ENCODE peak calls at places on chromosomes 3 and 15, in nine cellular contexts. M is right lobe of liver; Z is left lung; L is A673; P is naive thymus-derived CD4-positive, alpha-beta T cell; N is endothelial cell of umbilical vein; D is fibroblast of lung; J is tibial artery; U is caudate nucleus. T is an unnamed sample.

GRCh38 chr3:64827391-64827790 is 139.6 kb upstream of the ADAMTS9 start:
- DNase-seq in Z (no peak), J (no peak), L (no peak), N (no peak), M (no peak), D (no peak), P (no peak), U (no peak), T (no peak)

GRCh38 chr3:41662288-41662687 is 299.6 kb downstream of the ULK4 start:
- DNase-seq in U (no peak), N (no peak), D (peak), J (no peak), L (no peak), M (no peak), P (no peak), Z (no peak), T (no peak)

GRCh38 chr3:38119802-38120689 is 16.9 kb downstream of the ACAA1 start:
- DNase-seq in D (no peak), J (peak), Z (no peak), U (no peak), P (no peak), L (no peak), N (no peak), M (peak), T (no peak)

GRCh38 chr3:99969133-99969532 is 145.2 kb downstream of the FILIP1L start:
- DNase-seq in U (no peak), M (no peak), N (no peak), P (no peak), D (peak), Z (no peak), L (no peak), J (no peak), T (no peak)

GRCh38 chr3:46946416-46946815 is 30.1 kb downstream of the CCDC12 start:
- DNase-seq in L (no peak), J (no peak), P (no peak), M (no peak), D (no peak), U (no peak), N (no peak), Z (peak), T (no peak)

GRCh38 chr3:17278006-17278405 is 393.3 kb downstream of the PLCL2 start:
- DNase-seq in D (no peak), U (no peak), M (no peak), J (no peak), P (no peak), Z (no peak), N (no peak), L (no peak), T (no peak)

GRCh38 chr3:62585861-62586260 is 212.5 kb upstream of the FEZF2 start:
- DNase-seq in N (peak), D (no peak), P (no peak), U (no peak), L (no peak), M (no peak), J (no peak), Z (no peak), T (no peak)

GRCh38 chr15:75718326-75718725 is 5.7 kb upstream of the CSPG4 start:
- DNase-seq in M (no peak), L (no peak), U (no peak), J (peak), D (peak), N (no peak), P (no peak), Z (peak), T (no peak)

GRCh38 chr3:71629289-71630252 is 46.0 kb upstream of the FOXP1 start:
- DNase-seq in J (peak), N (no peak), Z (no peak), U (no peak), M (no peak), L (no peak), P (no peak), D (peak), T (no peak)

GRCh38 chr3:188683032-188683491 is 488.7 kb upstream of the TPRG1 start:
- DNase-seq in L (no peak), M (no peak), P (no peak), U (no peak), J (peak), N (no peak), D (peak), Z (no peak), T (no peak)

GRCh38 chr3:9934235-9934621 is 594 bp downstream of the CRELD1 start:
- DNase-seq in N (no peak), U (no peak), P (no peak), Z (no peak), J (no peak), L (no peak), M (no peak), D (no peak), T (no peak)

GRCh38 chr15:98120561-98120960 is 160.1 kb downstream of the ARRDC4 start:
- DNase-seq in N (no peak), P (no peak), D (no peak), U (no peak), L (no peak), M (no peak), Z (no peak), J (no peak), T (no peak)

GRCh38 chr15:46709461-46709860 is 1007.8 kb upstream of the SEMA6D start:
- DNase-seq in L (no peak), D (no peak), Z (no peak), U (no peak), J (no peak), P (no peak), M (no peak), N (no peak), T (no peak)

GRCh38 chr3:160193644-160194192 is 31.5 kb upstream of the C3orf80 start:
- DNase-seq in U (no peak), J (no peak), Z (no peak), P (no peak), D (no peak), M (no peak), N (no peak), L (no peak), T (no peak)

GRCh38 chr15:78207110-78207458 is 27.3 kb downstream of the ACSBG1 start:
- DNase-seq in M (no peak), J (no peak), P (no peak), Z (no peak), U (no peak), N (no peak), D (no peak), L (no peak), T (no peak)

GRCh38 chr3:193250492-193250891 is 9.5 kb downstream of the PLAAT1 start:
- DNase-seq in M (no peak), J (no peak), Z (no peak), P (no peak), D (no peak), U (no peak), L (no peak), N (no peak), T (no peak)

GRCh38 chr3:105791919-105792786 is 76.7 kb downstream of the CBLB start:
- DNase-seq in P (no peak), U (no peak), N (no peak), J (peak), M (no peak), Z (no peak), D (peak), L (no peak), T (no peak)

GRCh38 chr15:53307952-53308624 is 451.4 kb downstream of the WDR72 start:
- DNase-seq in J (no peak), P (no peak), N (no peak), U (no peak), D (no peak), M (no peak), L (no peak), Z (no peak), T (no peak)

GRCh38 chr15:64249842-64250575 is 87.2 kb upstream of the PPIB start:
- DNase-seq in D (no peak), P (no peak), M (no peak), U (no peak), L (no peak), Z (no peak), N (peak), J (no peak), T (no peak)

GRCh38 chr15:29123991-29124390 is 145.6 kb downstream of the NSMCE3 start:
- DNase-seq in N (no peak), M (no peak), J (no peak), Z (no peak), P (no peak), D (no peak), U (no peak), L (no peak), T (no peak)

GRCh38 chr3:99863002-99863401 is 45.3 kb downstream of the CMSS1 start:
- DNase-seq in L (no peak), P (no peak), D (no peak), M (no peak), J (no peak), U (no peak), Z (peak), N (no peak), T (no peak)

GRCh38 chr15:63473999-63474809 is 30.2 kb upstream of the USP3 start:
- DNase-seq in P (no peak), N (no peak), Z (no peak), M (peak), J (no peak), D (peak), U (no peak), L (no peak), T (no peak)

GRCh38 chr3:153221748-153222162 is 59.7 kb downstream of the RAP2B start:
- DNase-seq in U (no peak), P (peak), N (peak), L (peak), J (peak), D (peak), M (peak), Z (no peak), T (peak)

GRCh38 chr3:188061133-188061532 is 92.8 kb upstream of the LPP start:
- DNase-seq in J (no peak), N (peak), Z (no peak), M (no peak), P (no peak), U (no peak), D (peak), L (peak), T (no peak)

GRCh38 chr15:73389539-73389938 is 20.8 kb upstream of the HCN4 start:
- DNase-seq in U (no peak), P (no peak), Z (no peak), J (no peak), D (no peak), L (no peak), M (no peak), N (no peak), T (no peak)

GRCh38 chr15:100078511-100079220 is 263.1 kb downstream of the ADAMTS17 start:
- DNase-seq in M (no peak), L (no peak), Z (no peak), N (no peak), P (no peak), J (no peak), U (no peak), D (no peak), T (no peak)
- H3K27ac ChIP-seq in M (no peak), L (no peak), Z (no peak), N (no peak), P (no peak), J (no peak), U (no peak), D (no peak), T (no peak)

GRCh38 chr15:91696981-91697380 is 156.5 kb upstream of the SLCO3A1 start:
- DNase-seq in P (no peak), N (no peak), D (no peak), M (no peak), L (no peak), Z (no peak), U (no peak), J (no peak), T (no peak)
- H3K27ac ChIP-seq in P (no peak), N (no peak), D (no peak), M (no peak), L (no peak), Z (no peak), U (no peak), J (no peak), T (no peak)

GRCh38 chr15:59190291-59190690 is 16.4 kb upstream of the LDHAL6B start:
- DNase-seq in M (no peak), D (no peak), U (no peak), J (no peak), N (no peak), P (no peak), L (no peak), Z (no peak), T (no peak)

GRCh38 chr15:59185725-59186124 is 20.9 kb upstream of the LDHAL6B start:
- DNase-seq in P (no peak), N (no peak), L (peak), D (no peak), M (no peak), Z (no peak), J (no peak), U (no peak), T (no peak)

GRCh38 chr15:59191855-59192237 is 14.8 kb upstream of the LDHAL6B start:
- DNase-seq in L (peak), D (peak), J (no peak), M (no peak), N (peak), P (no peak), U (no peak), Z (no peak), T (no peak)

GRCh38 chr15:59186501-59186900 is 20.1 kb upstream of the LDHAL6B start:
- DNase-seq in N (no peak), Z (no peak), L (no peak), J (no peak), D (peak), P (no peak), M (no peak), U (no peak), T (no peak)

DNA sequence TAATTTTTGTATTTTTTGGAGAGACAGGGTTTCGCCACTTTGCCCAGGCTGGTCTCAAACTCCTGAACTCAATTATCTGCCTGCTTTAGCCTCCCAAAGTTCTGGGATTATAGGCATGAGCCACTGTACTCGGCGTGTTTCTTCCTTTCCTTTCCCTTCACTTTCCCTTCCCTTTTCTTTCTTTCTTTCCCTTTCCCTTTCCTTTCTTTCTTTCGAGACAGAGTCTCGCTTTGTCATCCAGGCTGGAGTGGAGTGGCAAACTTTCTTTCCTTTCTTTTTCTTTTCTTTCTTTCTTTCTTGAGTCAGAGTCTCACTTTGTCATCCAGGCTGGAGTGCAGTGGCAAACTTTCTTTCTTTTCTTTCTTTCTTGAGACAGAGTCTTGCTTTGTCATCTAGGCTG is 17.4 kb upstream of the LDHAL6B start:
- DNase-seq in N (no peak), Z (no peak), M (no peak), L (no peak), U (no peak), P (no peak), J (no peak), D (no peak), T (no peak)
- H3K27ac ChIP-seq in N (no peak), Z (no peak), M (no peak), L (no peak), U (no peak), P (no peak), J (no peak), D (no peak), T (no peak)

GRCh38 chr3:49723301-49723630 is 485 bp downstream of the GMPPB start:
- DNase-seq in J (peak), N (no peak), U (peak), Z (peak), P (no peak), D (peak), M (peak), L (peak), T (no peak)
- H3K27ac ChIP-seq in J (peak), N (peak), U (peak), Z (peak), P (peak), D (peak), M (peak), L (peak), T (no peak)